ENCODE peak calls at places on chromosomes 13 and 19, in eight cellular contexts. One of them, this sample, is unnamed.

GRCh38 chr19:10289167-10289835 is 451 bp upstream of the ICAM5 start:
- DNase-seq in mucosa of descending colon: peak; percentile 45
- DNase-seq in right atrium auricular region: no peak
- DNase-seq in A549: no peak
- DNase-seq in astrocyte of the spinal cord: no peak
- DNase-seq in body of pancreas: no peak
- DNase-seq in breast epithelium: no peak
- DNase-seq in upper lobe of right lung: peak; percentile 86
- DNase-seq in this sample: no peak

GRCh38 chr13:50104493-50104892 is 89.2 kb downstream of the KCNRG start:
- DNase-seq in mucosa of descending colon: no peak
- DNase-seq in right atrium auricular region: no peak
- DNase-seq in A549: no peak
- DNase-seq in astrocyte of the spinal cord: no peak
- DNase-seq in body of pancreas: no peak
- DNase-seq in breast epithelium: no peak
- DNase-seq in upper lobe of right lung: no peak
- DNase-seq in this sample: no peak

GRCh38 chr19:1848399-1849131 is at the start of gene REXO1:
- DNase-seq in mucosa of descending colon: peak; percentile 99
- DNase-seq in right atrium auricular region: peak; percentile 94
- DNase-seq in A549: peak; percentile 52
- DNase-seq in astrocyte of the spinal cord: peak; percentile 97
- DNase-seq in body of pancreas: peak; percentile 98
- DNase-seq in breast epithelium: peak; percentile 98
- DNase-seq in upper lobe of right lung: peak; percentile 97
- DNase-seq in this sample: peak; percentile 92

GRCh38 chr13:51797664-51798488 is 6.1 kb downstream of the DHRS12 start:
- DNase-seq in mucosa of descending colon: peak; percentile 73
- DNase-seq in right atrium auricular region: no peak
- DNase-seq in A549: peak; percentile 44
- DNase-seq in astrocyte of the spinal cord: peak; percentile 69
- DNase-seq in body of pancreas: peak; percentile 90
- DNase-seq in breast epithelium: no peak
- DNase-seq in upper lobe of right lung: no peak
- DNase-seq in this sample: peak; percentile 58

GRCh38 chr19:46491975-46492682 is 3.5 kb downstream of the PNMA8B start:
- DNase-seq in mucosa of descending colon: no peak
- DNase-seq in right atrium auricular region: no peak
- DNase-seq in A549: no peak
- DNase-seq in astrocyte of the spinal cord: no peak
- DNase-seq in body of pancreas: no peak
- DNase-seq in breast epithelium: no peak
- DNase-seq in upper lobe of right lung: no peak
- DNase-seq in this sample: no peak

GRCh38 chr19:44401108-44401786 is at the start of gene ZNF285:
- DNase-seq in mucosa of descending colon: peak; percentile 93
- DNase-seq in right atrium auricular region: peak; percentile 93
- DNase-seq in A549: peak; percentile 99
- DNase-seq in astrocyte of the spinal cord: peak; percentile 96
- DNase-seq in body of pancreas: peak; percentile 88
- DNase-seq in breast epithelium: peak; percentile 90
- DNase-seq in upper lobe of right lung: peak; percentile 93
- DNase-seq in this sample: peak; percentile 97

GRCh38 chr13:106176103-106176502 is 359.4 kb downstream of the EFNB2 start:
- DNase-seq in mucosa of descending colon: no peak
- DNase-seq in right atrium auricular region: no peak
- DNase-seq in A549: no peak
- DNase-seq in astrocyte of the spinal cord: peak; percentile 54
- DNase-seq in body of pancreas: no peak
- DNase-seq in breast epithelium: no peak
- DNase-seq in upper lobe of right lung: no peak
- DNase-seq in this sample: no peak

GRCh38 chr19:7618366-7618765 is 11.0 kb downstream of the XAB2 start:
- DNase-seq in mucosa of descending colon: peak; percentile 38
- DNase-seq in right atrium auricular region: no peak
- DNase-seq in A549: no peak
- DNase-seq in astrocyte of the spinal cord: no peak
- DNase-seq in body of pancreas: peak; percentile 78
- DNase-seq in breast epithelium: peak; percentile 71
- DNase-seq in upper lobe of right lung: peak; percentile 68
- DNase-seq in this sample: peak; percentile 34

GRCh38 chr19:14703833-14704232 is 14.0 kb downstream of the ZNF333 start:
- DNase-seq in mucosa of descending colon: no peak
- DNase-seq in right atrium auricular region: no peak
- DNase-seq in A549: no peak
- DNase-seq in astrocyte of the spinal cord: no peak
- DNase-seq in body of pancreas: no peak
- DNase-seq in breast epithelium: no peak
- DNase-seq in upper lobe of right lung: no peak
- DNase-seq in this sample: no peak

GRCh38 chr13:35984776-35985453 is 146.3 kb downstream of the DCLK1 start:
- DNase-seq in mucosa of descending colon: no peak
- DNase-seq in right atrium auricular region: no peak
- DNase-seq in A549: no peak
- DNase-seq in astrocyte of the spinal cord: no peak
- DNase-seq in body of pancreas: no peak
- DNase-seq in breast epithelium: no peak
- DNase-seq in upper lobe of right lung: no peak
- DNase-seq in this sample: no peak

DNA sequence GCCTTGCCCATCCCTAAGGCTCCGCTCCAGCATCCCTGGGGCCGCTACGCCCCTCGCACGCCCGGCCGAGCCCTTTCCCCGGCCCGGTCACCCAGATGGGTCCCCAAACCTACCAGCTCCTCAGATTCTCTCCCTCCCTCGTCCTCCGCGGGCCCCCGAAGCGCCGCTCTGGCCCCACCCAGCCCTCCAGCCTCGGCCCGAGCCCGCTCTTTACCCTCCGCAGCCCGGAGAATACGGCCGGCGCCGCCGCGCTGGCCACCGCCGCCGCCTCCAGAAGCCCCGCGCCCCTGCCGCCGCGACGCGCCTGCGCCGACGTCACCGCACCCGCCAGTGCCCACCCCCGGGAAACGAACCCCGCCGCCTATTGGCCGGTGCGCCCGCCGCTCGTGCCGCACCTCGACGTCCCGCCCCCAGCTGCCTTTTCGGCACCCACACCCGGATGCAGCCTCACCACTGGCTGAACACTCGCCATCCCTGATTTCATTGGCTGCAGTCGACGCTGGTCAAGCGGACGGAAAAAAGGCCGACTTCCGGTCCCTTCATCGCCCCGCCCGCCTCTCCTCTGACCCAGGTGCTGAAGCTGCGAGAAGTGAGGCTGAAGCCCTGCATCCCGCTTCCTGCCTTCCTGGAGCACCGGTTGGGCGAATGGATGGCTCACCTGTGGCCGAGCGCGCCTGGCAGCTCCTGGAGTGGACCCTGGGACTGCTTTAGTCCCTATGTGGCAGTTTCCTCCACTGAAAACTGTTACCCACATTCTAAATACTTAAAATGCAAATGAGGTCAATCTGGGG is at the start of gene DAPK3:
- DNase-seq in mucosa of descending colon: peak; percentile 97
- DNase-seq in right atrium auricular region: peak; percentile 99
- DNase-seq in A549: peak; percentile 75
- DNase-seq in astrocyte of the spinal cord: peak; percentile 98
- DNase-seq in body of pancreas: peak; percentile 98
- DNase-seq in breast epithelium: peak; percentile 98
- DNase-seq in upper lobe of right lung: peak; percentile 98
- DNase-seq in this sample: peak; percentile 95
- TF ChIP-seq CTCF in mucosa of descending colon: no peak
- TF ChIP-seq CTCF in right atrium auricular region: no peak
- TF ChIP-seq CTCF in A549: no peak
- TF ChIP-seq CTCF in astrocyte of the spinal cord: no peak
- TF ChIP-seq CTCF in body of pancreas: peak; percentile 37
- TF ChIP-seq CTCF in breast epithelium: peak; percentile 37
- TF ChIP-seq CTCF in upper lobe of right lung: no peak
- TF ChIP-seq CTCF in this sample: no peak

GRCh38 chr13:44868397-44868796 is 120.9 kb downstream of the NUFIP1 start:
- DNase-seq in mucosa of descending colon: no peak
- DNase-seq in right atrium auricular region: no peak
- DNase-seq in A549: no peak
- DNase-seq in astrocyte of the spinal cord: no peak
- DNase-seq in body of pancreas: no peak
- DNase-seq in breast epithelium: no peak
- DNase-seq in upper lobe of right lung: no peak
- DNase-seq in this sample: no peak
- TF ChIP-seq CTCF in mucosa of descending colon: no peak
- TF ChIP-seq CTCF in right atrium auricular region: no peak
- TF ChIP-seq CTCF in A549: no peak
- TF ChIP-seq CTCF in astrocyte of the spinal cord: no peak
- TF ChIP-seq CTCF in body of pancreas: no peak
- TF ChIP-seq CTCF in breast epithelium: no peak
- TF ChIP-seq CTCF in upper lobe of right lung: no peak
- TF ChIP-seq CTCF in this sample: no peak

GRCh38 chr13:109206616-109207015 is 577.2 kb downstream of the MYO16 start:
- DNase-seq in mucosa of descending colon: no peak
- DNase-seq in right atrium auricular region: no peak
- DNase-seq in A549: no peak
- DNase-seq in astrocyte of the spinal cord: no peak
- DNase-seq in body of pancreas: no peak
- DNase-seq in breast epithelium: no peak
- DNase-seq in upper lobe of right lung: no peak
- DNase-seq in this sample: no peak

GRCh38 chr13:109204657-109205056 is 575.2 kb downstream of the MYO16 start:
- DNase-seq in mucosa of descending colon: no peak
- DNase-seq in right atrium auricular region: no peak
- DNase-seq in A549: no peak
- DNase-seq in astrocyte of the spinal cord: no peak
- DNase-seq in body of pancreas: no peak
- DNase-seq in breast epithelium: no peak
- DNase-seq in upper lobe of right lung: no peak
- DNase-seq in this sample: no peak

GRCh38 chr13:109203587-109203986 is 574.2 kb downstream of the MYO16 start:
- DNase-seq in mucosa of descending colon: no peak
- DNase-seq in right atrium auricular region: no peak
- DNase-seq in A549: no peak
- DNase-seq in astrocyte of the spinal cord: no peak
- DNase-seq in body of pancreas: no peak
- DNase-seq in breast epithelium: no peak
- DNase-seq in upper lobe of right lung: no peak
- DNase-seq in this sample: no peak

GRCh38 chr13:109204252-109204651 is 574.8 kb downstream of the MYO16 start:
- DNase-seq in mucosa of descending colon: no peak
- DNase-seq in right atrium auricular region: no peak
- DNase-seq in A549: no peak
- DNase-seq in astrocyte of the spinal cord: no peak
- DNase-seq in body of pancreas: no peak
- DNase-seq in breast epithelium: no peak
- DNase-seq in upper lobe of right lung: no peak
- DNase-seq in this sample: no peak

DNA sequence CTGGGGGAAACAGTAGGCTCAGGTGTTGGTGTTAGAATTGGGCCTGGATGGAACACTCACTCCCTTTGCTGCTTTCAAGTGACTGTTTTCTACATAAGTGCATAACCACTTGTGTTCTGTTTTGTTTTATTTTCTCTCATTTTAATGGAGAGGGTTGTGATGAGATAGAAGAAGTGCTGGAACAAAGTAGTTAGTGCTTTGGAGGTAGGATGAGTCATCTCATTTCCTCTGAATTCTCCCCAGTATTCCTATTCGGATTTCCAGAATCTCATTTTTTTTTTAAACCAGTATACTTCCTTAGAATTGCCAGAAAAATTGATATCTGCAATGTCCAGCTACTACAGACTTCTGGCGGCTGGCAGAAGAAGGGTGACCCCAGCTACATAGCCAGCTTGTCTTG is 575.9 kb downstream of the MYO16 start:
- DNase-seq in mucosa of descending colon: no peak
- DNase-seq in right atrium auricular region: no peak
- DNase-seq in A549: no peak
- DNase-seq in astrocyte of the spinal cord: peak; percentile 23
- DNase-seq in body of pancreas: no peak
- DNase-seq in breast epithelium: no peak
- DNase-seq in upper lobe of right lung: no peak
- DNase-seq in this sample: no peak
- TF ChIP-seq CTCF in mucosa of descending colon: no peak
- TF ChIP-seq CTCF in right atrium auricular region: no peak
- TF ChIP-seq CTCF in A549: no peak
- TF ChIP-seq CTCF in astrocyte of the spinal cord: no peak
- TF ChIP-seq CTCF in body of pancreas: no peak
- TF ChIP-seq CTCF in breast epithelium: no peak
- TF ChIP-seq CTCF in upper lobe of right lung: no peak
- TF ChIP-seq CTCF in this sample: no peak

DNA sequence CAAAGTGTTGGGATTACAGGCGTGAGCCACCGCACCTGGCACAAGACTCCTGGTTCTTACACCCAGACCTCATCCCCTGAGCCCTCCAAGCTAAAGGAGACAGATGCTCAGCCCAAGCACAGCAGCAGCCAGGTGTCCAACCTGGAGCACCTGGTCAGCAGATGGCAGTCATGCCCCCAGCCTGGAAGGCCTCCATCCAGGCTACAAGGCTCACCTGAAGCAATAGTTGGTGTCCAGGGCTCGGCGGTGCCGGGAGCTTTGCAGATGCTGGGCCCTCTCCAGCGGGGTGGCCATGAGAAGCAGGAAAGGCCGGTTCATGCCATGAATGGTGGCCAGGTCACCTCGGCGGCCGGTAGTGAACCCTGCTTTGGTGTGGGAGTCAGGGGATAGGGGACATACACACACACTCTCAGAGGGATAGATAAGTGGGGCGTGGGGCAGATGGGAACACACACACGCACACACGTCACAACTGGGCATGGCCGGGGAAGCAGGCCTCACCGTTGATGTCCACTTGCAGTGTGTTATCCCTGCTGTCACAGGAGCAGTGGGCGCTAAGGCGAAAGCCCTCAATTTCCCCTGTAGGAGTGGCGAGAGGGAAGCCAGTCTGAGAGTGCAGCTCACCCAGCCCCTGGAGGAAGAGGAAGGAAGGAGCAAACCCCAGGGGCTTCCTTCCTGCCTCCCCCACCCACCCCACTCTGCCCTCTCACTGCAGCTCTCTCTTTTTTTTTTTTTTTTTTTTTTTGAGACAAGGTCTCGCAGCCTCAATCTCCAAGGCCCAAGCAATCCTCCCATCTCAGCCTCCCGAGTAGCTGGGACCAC is 11.8 kb downstream of the TGFB1 start:
- DNase-seq in mucosa of descending colon: peak; percentile 68
- DNase-seq in right atrium auricular region: no peak
- DNase-seq in A549: no peak
- DNase-seq in astrocyte of the spinal cord: no peak
- DNase-seq in body of pancreas: peak; percentile 69
- DNase-seq in breast epithelium: no peak
- DNase-seq in upper lobe of right lung: peak; percentile 71
- DNase-seq in this sample: peak; percentile 69
- TF ChIP-seq CTCF in mucosa of descending colon: no peak
- TF ChIP-seq CTCF in right atrium auricular region: no peak
- TF ChIP-seq CTCF in A549: no peak
- TF ChIP-seq CTCF in astrocyte of the spinal cord: no peak
- TF ChIP-seq CTCF in body of pancreas: peak; percentile 62
- TF ChIP-seq CTCF in breast epithelium: no peak
- TF ChIP-seq CTCF in upper lobe of right lung: no peak
- TF ChIP-seq CTCF in this sample: peak; percentile 30

GRCh38 chr13:39655569-39656324 is at the start of gene COG6:
- DNase-seq in mucosa of descending colon: peak; percentile 94
- DNase-seq in right atrium auricular region: peak; percentile 89
- DNase-seq in A549: peak; percentile 54
- DNase-seq in astrocyte of the spinal cord: peak; percentile 87
- DNase-seq in body of pancreas: peak; percentile 90
- DNase-seq in breast epithelium: peak; percentile 88
- DNase-seq in upper lobe of right lung: peak; percentile 95
- DNase-seq in this sample: peak; percentile 90
- TF ChIP-seq CTCF in mucosa of descending colon: no peak
- TF ChIP-seq CTCF in right atrium auricular region: no peak
- TF ChIP-seq CTCF in A549: no peak
- TF ChIP-seq CTCF in astrocyte of the spinal cord: no peak
- TF ChIP-seq CTCF in body of pancreas: peak; percentile 35
- TF ChIP-seq CTCF in breast epithelium: no peak
- TF ChIP-seq CTCF in upper lobe of right lung: no peak
- TF ChIP-seq CTCF in this sample: no peak